ENCODE peak calls at places on chromosomes 5 and 9, in seven cellular contexts. One of them, this sample, is unnamed.

GRCh38 chr5:38259062-38259857 is 901 bp downstream of the EGFLAM start:
- DNase-seq in AG09309: no peak
- DNase-seq in stomach: no peak
- DNase-seq in ascending aorta: no peak
- DNase-seq in tibial artery: no peak
- DNase-seq in K562: no peak
- DNase-seq in BJ: no peak
- DNase-seq in this sample: no peak

GRCh38 chr9:97425992-97426336 is 14.1 kb downstream of the TDRD7 start:
- DNase-seq in AG09309: no peak
- DNase-seq in stomach: no peak
- DNase-seq in ascending aorta: no peak
- DNase-seq in tibial artery: no peak
- DNase-seq in K562: no peak
- DNase-seq in BJ: no peak
- DNase-seq in this sample: no peak

GRCh38 chr5:55600536-55601208 is 65.9 kb upstream of the PLPP1 start:
- DNase-seq in AG09309: no peak
- DNase-seq in stomach: no peak
- DNase-seq in ascending aorta: peak
- DNase-seq in tibial artery: no peak
- DNase-seq in K562: no peak
- DNase-seq in BJ: no peak
- DNase-seq in this sample: peak

GRCh38 chr9:89225587-89225986 is 47.0 kb upstream of the SHC3 start:
- DNase-seq in AG09309: no peak
- DNase-seq in stomach: no peak
- DNase-seq in ascending aorta: no peak
- DNase-seq in tibial artery: no peak
- DNase-seq in K562: no peak
- DNase-seq in BJ: no peak
- DNase-seq in this sample: peak

GRCh38 chr9:83582026-83582425 is 40.9 kb upstream of the IDNK start:
- DNase-seq in AG09309: peak
- DNase-seq in stomach: no peak
- DNase-seq in ascending aorta: no peak
- DNase-seq in tibial artery: no peak
- DNase-seq in K562: no peak
- DNase-seq in BJ: no peak
- DNase-seq in this sample: peak

GRCh38 chr9:110452227-110452801 is 114.7 kb upstream of the TXNDC8 start:
- DNase-seq in AG09309: no peak
- DNase-seq in stomach: no peak
- DNase-seq in ascending aorta: no peak
- DNase-seq in tibial artery: no peak
- DNase-seq in K562: no peak
- DNase-seq in BJ: no peak
- DNase-seq in this sample: no peak

GRCh38 chr9:98971168-98971914 is 27.6 kb downstream of the COL15A1 start:
- DNase-seq in AG09309: no peak
- DNase-seq in stomach: no peak
- DNase-seq in ascending aorta: no peak
- DNase-seq in tibial artery: peak
- DNase-seq in K562: peak
- DNase-seq in BJ: no peak
- DNase-seq in this sample: peak

GRCh38 chr9:76692448-76693129 is 71.6 kb upstream of the PCA3 start:
- DNase-seq in AG09309: no peak
- DNase-seq in stomach: no peak
- DNase-seq in ascending aorta: no peak
- DNase-seq in tibial artery: no peak
- DNase-seq in K562: no peak
- DNase-seq in BJ: no peak
- DNase-seq in this sample: no peak

GRCh38 chr9:120755827-120756434 is 37.3 kb downstream of the FBXW2 start:
- DNase-seq in AG09309: no peak
- DNase-seq in stomach: peak
- DNase-seq in ascending aorta: peak
- DNase-seq in tibial artery: no peak
- DNase-seq in K562: peak
- DNase-seq in BJ: no peak
- DNase-seq in this sample: no peak

GRCh38 chr5:128494516-128494915 is 43.5 kb downstream of the FBN2 start:
- DNase-seq in AG09309: no peak
- DNase-seq in stomach: no peak
- DNase-seq in ascending aorta: no peak
- DNase-seq in tibial artery: no peak
- DNase-seq in K562: no peak
- DNase-seq in BJ: no peak
- DNase-seq in this sample: no peak
- TF ChIP-seq CTCF in AG09309: peak
- TF ChIP-seq CTCF in stomach: no peak
- TF ChIP-seq CTCF in ascending aorta: no peak
- TF ChIP-seq CTCF in tibial artery: no peak
- TF ChIP-seq CTCF in K562: no peak
- TF ChIP-seq CTCF in BJ: peak
- TF ChIP-seq CTCF in this sample: peak

GRCh38 chr9:71806916-71807315 is 38.6 kb upstream of the CEMIP2 start:
- DNase-seq in AG09309: no peak
- DNase-seq in stomach: peak
- DNase-seq in ascending aorta: peak
- DNase-seq in tibial artery: peak
- DNase-seq in K562: peak
- DNase-seq in BJ: no peak
- DNase-seq in this sample: peak

GRCh38 chr9:71816782-71817549 is 48.7 kb upstream of the CEMIP2 start:
- DNase-seq in AG09309: no peak
- DNase-seq in stomach: no peak
- DNase-seq in ascending aorta: no peak
- DNase-seq in tibial artery: no peak
- DNase-seq in K562: no peak
- DNase-seq in BJ: no peak
- DNase-seq in this sample: no peak

GRCh38 chr9:71814805-71815204 is 46.5 kb upstream of the CEMIP2 start:
- DNase-seq in AG09309: no peak
- DNase-seq in stomach: no peak
- DNase-seq in ascending aorta: peak
- DNase-seq in tibial artery: no peak
- DNase-seq in K562: no peak
- DNase-seq in BJ: no peak
- DNase-seq in this sample: no peak

GRCh38 chr9:71814226-71814625 is 45.9 kb upstream of the CEMIP2 start:
- DNase-seq in AG09309: no peak
- DNase-seq in stomach: no peak
- DNase-seq in ascending aorta: peak
- DNase-seq in tibial artery: no peak
- DNase-seq in K562: no peak
- DNase-seq in BJ: no peak
- DNase-seq in this sample: no peak

DNA sequence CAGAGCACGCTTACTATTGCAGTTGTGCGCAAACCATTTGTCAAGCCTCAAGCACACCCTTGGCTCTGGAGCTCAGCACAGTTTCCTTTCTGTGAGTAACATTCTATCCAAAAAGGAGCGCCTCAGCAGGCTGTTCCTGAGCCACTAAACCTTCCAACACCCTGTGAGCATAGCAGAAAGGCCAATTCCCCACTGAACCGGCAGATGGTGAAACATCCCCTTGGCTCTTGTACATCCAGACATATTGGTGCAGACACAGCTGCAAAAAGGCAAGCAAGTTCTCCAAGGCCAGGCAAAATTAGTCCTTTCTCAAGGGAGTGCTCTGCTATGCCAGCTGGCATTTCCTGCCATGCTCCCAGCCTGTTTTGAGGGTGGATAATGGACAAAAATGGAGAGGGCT is 44.1 kb upstream of the CEMIP2 start:
- DNase-seq in AG09309: peak
- DNase-seq in stomach: no peak
- DNase-seq in ascending aorta: peak
- DNase-seq in tibial artery: peak
- DNase-seq in K562: no peak
- DNase-seq in BJ: no peak
- DNase-seq in this sample: no peak
- TF ChIP-seq CTCF in AG09309: peak
- TF ChIP-seq CTCF in stomach: no peak
- TF ChIP-seq CTCF in ascending aorta: peak
- TF ChIP-seq CTCF in tibial artery: peak
- TF ChIP-seq CTCF in K562: no peak
- TF ChIP-seq CTCF in BJ: peak
- TF ChIP-seq CTCF in this sample: no peak

GRCh38 chr5:148827723-148828122 is 1.3 kb downstream of the ADRB2 start:
- DNase-seq in AG09309: no peak
- DNase-seq in stomach: no peak
- DNase-seq in ascending aorta: no peak
- DNase-seq in tibial artery: no peak
- DNase-seq in K562: no peak
- DNase-seq in BJ: no peak
- DNase-seq in this sample: no peak

GRCh38 chr5:148828461-148829247 is 2.2 kb downstream of the ADRB2 start:
- DNase-seq in AG09309: no peak
- DNase-seq in stomach: no peak
- DNase-seq in ascending aorta: no peak
- DNase-seq in tibial artery: no peak
- DNase-seq in K562: no peak
- DNase-seq in BJ: no peak
- DNase-seq in this sample: no peak

GRCh38 chr5:148829248-148829594 is 2.8 kb downstream of the ADRB2 start:
- DNase-seq in AG09309: no peak
- DNase-seq in stomach: no peak
- DNase-seq in ascending aorta: no peak
- DNase-seq in tibial artery: no peak
- DNase-seq in K562: no peak
- DNase-seq in BJ: no peak
- DNase-seq in this sample: no peak

GRCh38 chr5:148829734-148830133 is 3.3 kb downstream of the ADRB2 start:
- DNase-seq in AG09309: no peak
- DNase-seq in stomach: no peak
- DNase-seq in ascending aorta: no peak
- DNase-seq in tibial artery: no peak
- DNase-seq in K562: no peak
- DNase-seq in BJ: no peak
- DNase-seq in this sample: no peak

DNA sequence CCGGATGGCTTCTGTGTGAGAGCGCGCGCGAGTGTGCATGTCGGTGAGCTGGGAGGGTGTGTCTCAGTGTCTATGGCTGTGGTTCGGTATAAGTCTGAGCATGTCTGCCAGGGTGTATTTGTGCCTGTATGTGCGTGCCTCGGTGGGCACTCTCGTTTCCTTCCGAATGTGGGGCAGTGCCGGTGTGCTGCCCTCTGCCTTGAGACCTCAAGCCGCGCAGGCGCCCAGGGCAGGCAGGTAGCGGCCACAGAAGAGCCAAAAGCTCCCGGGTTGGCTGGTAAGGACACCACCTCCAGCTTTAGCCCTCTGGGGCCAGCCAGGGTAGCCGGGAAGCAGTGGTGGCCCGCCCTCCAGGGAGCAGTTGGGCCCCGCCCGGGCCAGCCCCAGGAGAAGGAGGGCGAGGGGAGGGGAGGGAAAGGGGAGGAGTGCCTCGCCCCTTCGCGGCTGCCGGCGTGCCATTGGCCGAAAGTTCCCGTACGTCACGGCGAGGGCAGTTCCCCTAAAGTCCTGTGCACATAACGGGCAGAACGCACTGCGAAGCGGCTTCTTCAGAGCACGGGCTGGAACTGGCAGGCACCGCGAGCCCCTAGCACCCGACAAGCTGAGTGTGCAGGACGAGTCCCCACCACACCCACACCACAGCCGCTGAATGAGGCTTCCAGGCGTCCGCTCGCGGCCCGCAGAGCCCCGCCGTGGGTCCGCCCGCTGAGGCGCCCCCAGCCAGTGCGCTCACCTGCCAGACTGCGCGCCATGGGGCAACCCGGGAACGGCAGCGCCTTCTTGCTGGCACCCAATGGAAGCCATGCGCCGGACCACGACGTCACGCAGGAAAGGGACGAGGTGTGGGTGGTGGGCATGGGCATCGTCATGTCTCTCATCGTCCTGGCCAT is at the start of gene ADRB2:
- DNase-seq in AG09309: peak
- DNase-seq in stomach: peak
- DNase-seq in ascending aorta: peak
- DNase-seq in tibial artery: peak
- DNase-seq in K562: peak
- DNase-seq in BJ: peak
- DNase-seq in this sample: peak
- TF ChIP-seq CTCF in AG09309: no peak
- TF ChIP-seq CTCF in stomach: no peak
- TF ChIP-seq CTCF in ascending aorta: no peak
- TF ChIP-seq CTCF in tibial artery: no peak
- TF ChIP-seq CTCF in K562: no peak
- TF ChIP-seq CTCF in BJ: no peak
- TF ChIP-seq CTCF in this sample: no peak

GRCh38 chr9:18190671-18191374 is 283.1 kb upstream of the ADAMTSL1 start:
- DNase-seq in AG09309: no peak
- DNase-seq in stomach: no peak
- DNase-seq in ascending aorta: no peak
- DNase-seq in tibial artery: no peak
- DNase-seq in K562: no peak
- DNase-seq in BJ: no peak
- DNase-seq in this sample: no peak
- TF ChIP-seq CTCF in AG09309: peak
- TF ChIP-seq CTCF in stomach: no peak
- TF ChIP-seq CTCF in ascending aorta: no peak
- TF ChIP-seq CTCF in tibial artery: no peak
- TF ChIP-seq CTCF in K562: no peak
- TF ChIP-seq CTCF in BJ: no peak
- TF ChIP-seq CTCF in this sample: no peak

GRCh38 chr5:28344803-28345433 is 1306.5 kb upstream of the CDH9 start:
- DNase-seq in AG09309: no peak
- DNase-seq in stomach: no peak
- DNase-seq in ascending aorta: no peak
- DNase-seq in tibial artery: no peak
- DNase-seq in K562: peak
- DNase-seq in BJ: no peak
- DNase-seq in this sample: peak
- TF ChIP-seq CTCF in AG09309: no peak
- TF ChIP-seq CTCF in stomach: no peak
- TF ChIP-seq CTCF in ascending aorta: no peak
- TF ChIP-seq CTCF in tibial artery: peak
- TF ChIP-seq CTCF in K562: peak
- TF ChIP-seq CTCF in BJ: no peak
- TF ChIP-seq CTCF in this sample: peak

This sample was measured in astrocyte.